ENCODE peak calls at places on chromosomes 2 and 18, in eight cellular contexts. M, B, K, T, C, Q, S and L are unnamed samples.

GRCh38 chr2:237563816-237564215 is 2.6 kb upstream of the PRLH start:
- DNase-seq in B (no peak), S (no peak), T (no peak), C (no peak), K (peak; percentile 23), M (no peak), Q (no peak), L (no peak)

GRCh38 chr2:68847751-68848150 is 23.4 kb downstream of the BMP10 start:
- DNase-seq in T (no peak), Q (no peak), S (no peak), M (no peak), C (no peak), K (no peak), B (no peak), L (no peak)

GRCh38 chr2:176157499-176158305 is 595 bp downstream of the HOXD3 start:
- DNase-seq in C (no peak), M (no peak), T (no peak), Q (no peak), B (peak; percentile 80), K (no peak), S (no peak), L (peak; percentile 79)

GRCh38 chr18:31102941-31103340 is 720 bp upstream of the DSC2 start:
- DNase-seq in S (no peak), C (no peak), K (no peak), B (no peak), M (no peak), T (no peak), Q (no peak), L (no peak)

GRCh38 chr2:44016282-44016681 is 20.5 kb upstream of the LRPPRC start:
- DNase-seq in B (no peak), T (no peak), K (peak; percentile 61), S (no peak), Q (no peak), M (peak; percentile 43), C (peak; percentile 54), L (no peak)

GRCh38 chr2:13009027-13009426 is 292.3 kb downstream of the TRIB2 start:
- DNase-seq in B (no peak), T (no peak), S (no peak), C (no peak), K (peak; percentile 33), Q (no peak), M (no peak), L (no peak)

GRCh38 chr2:235523021-235523420 is 29.2 kb downstream of the AGAP1 start:
- DNase-seq in Q (no peak), M (no peak), S (no peak), K (no peak), B (no peak), C (no peak), T (no peak), L (no peak)

GRCh38 chr2:138274421-138275291 is 226.9 kb upstream of the SPOPL start:
- DNase-seq in Q (no peak), B (no peak), C (no peak), K (peak; percentile 34), T (no peak), S (peak; percentile 15), M (no peak), L (no peak)

GRCh38 chr2:115165529-115166109 is 723.2 kb downstream of the DPP10 start:
- DNase-seq in M (no peak), C (peak; percentile 61), B (no peak), T (no peak), Q (no peak), K (peak; percentile 12), S (no peak), L (no peak)

GRCh38 chr2:217027414-217027813 is 167.6 kb upstream of the TNP1 start:
- DNase-seq in Q (no peak), K (no peak), B (no peak), T (no peak), M (no peak), C (no peak), S (no peak), L (no peak)

GRCh38 chr2:28134262-28134812 is 243.8 kb downstream of the BABAM2 start:
- DNase-seq in S (no peak), Q (peak; percentile 49), B (no peak), M (peak; percentile 68), C (no peak), T (no peak), K (no peak), L (peak; percentile 75)

GRCh38 chr2:233602076-233602475 is 15.4 kb upstream of the UGT1A8 start:
- DNase-seq in Q (no peak), T (no peak), C (no peak), M (no peak), K (no peak), S (no peak), B (no peak), L (no peak)

DNA sequence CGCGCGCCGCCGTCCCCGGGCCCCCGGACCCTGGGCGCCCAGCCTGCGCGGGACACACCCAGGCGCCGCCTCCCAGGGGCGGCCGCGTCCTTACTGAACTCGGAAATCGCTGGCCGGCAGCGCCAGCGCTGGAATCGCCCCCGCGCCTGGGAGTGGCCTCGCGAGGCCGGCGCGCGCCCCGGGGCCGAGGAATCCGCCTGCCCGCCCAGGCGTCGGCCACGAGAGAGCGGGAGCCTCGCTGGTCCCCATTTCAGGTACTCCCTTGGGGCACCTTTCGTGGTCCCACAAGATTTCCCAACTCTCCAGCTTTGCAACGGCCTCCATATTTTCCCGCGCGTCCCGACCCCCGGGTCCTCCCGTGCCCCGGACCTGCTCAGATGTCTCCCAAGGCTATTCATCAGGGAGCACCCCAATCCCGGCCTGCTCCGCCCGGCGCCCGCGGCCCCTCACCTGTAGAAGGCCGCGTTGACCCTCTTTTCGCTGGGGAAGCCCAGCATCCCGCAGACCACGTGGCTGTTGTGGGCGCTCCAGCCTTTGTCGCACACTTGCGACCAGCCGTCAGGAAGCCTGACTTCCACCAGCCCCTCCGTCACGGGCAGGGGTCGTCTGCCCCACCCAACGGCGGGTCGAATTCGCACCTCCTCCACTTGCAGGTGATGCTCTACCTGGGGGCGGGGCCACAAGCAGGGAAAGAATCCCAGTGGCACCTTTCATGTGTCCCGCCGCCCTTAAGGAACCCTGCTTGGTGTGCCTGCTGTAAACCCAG is 4.6 kb downstream of the LOXL3 start:
- DNase-seq in B (peak; percentile 94), K (peak; percentile 46), C (peak; percentile 49), M (peak; percentile 70), Q (peak; percentile 75), S (no peak), T (peak; percentile 76), L (peak; percentile 91)
- TF ChIP-seq POLR2A in B (no peak), K (no peak), C (peak; percentile 9), M (no peak), Q (peak; percentile 52), S (peak; percentile 17), T (peak; percentile 79), L (no peak)

DNA sequence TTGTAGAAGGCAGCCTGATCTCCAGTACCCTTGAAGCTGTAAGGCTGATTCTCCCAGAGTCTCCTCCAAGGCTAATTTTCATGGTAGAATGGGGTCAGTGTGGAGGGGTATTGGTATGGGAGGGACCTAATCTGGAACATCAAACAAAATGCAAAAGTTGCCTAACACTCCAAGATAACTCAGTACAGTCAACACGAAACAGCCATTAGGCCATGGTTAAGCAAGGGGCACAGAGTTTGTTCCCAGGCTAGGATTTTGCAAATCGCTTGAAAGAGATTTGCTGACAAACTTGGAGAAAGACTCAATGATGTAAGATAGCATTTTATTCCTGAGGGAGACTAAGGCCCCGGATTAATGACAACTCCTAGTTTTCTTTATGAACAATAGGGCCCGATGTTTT is 5.4 kb downstream of the PID1 start:
- DNase-seq in K (no peak), T (no peak), M (no peak), C (no peak), Q (no peak), S (no peak), B (no peak), L (no peak)
- TF ChIP-seq POLR2A in K (no peak), T (no peak), M (no peak), C (no peak), Q (no peak), S (no peak), B (no peak), L (no peak)

DNA sequence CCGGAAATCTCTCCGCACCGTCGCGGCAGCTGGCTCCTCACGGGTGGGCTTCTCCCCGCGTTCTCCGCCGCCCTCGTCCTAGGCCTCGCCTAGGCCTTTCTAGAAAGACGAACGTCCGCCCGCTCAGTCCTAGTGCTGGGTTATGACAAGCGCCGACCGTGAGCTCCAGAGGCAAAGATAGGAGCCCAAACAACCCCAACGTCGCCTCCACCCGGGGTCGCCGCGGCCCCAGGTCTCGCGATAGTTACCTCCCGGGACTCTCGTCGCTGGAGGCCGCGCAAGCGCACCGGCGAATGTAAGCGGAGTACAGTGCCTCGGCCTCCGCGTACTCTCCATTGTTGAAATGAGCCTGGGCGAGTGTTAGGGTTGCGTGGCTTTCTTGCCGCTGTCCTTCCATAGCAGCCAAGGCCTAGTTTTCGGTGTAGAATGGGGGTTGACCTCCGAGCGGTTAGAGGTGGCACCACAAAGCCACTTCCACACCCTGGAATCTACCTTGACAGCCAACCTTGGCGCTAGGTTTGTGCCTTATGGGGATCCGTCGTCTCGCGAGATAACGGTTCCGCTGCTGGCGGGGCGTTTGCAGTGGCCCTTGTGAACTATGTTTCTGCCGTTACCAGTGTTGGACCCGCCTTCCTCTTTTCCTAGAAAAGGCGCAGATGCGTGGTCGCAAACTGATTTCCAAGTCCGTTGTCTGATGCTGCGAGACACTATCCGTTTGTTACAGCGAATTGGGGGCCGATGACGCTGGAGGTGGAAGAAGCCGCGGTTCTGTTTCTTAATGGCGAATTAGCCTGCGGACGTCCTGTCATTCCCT is at the start of gene TTC32:
- DNase-seq in B (peak; percentile 98), Q (peak; percentile 92), K (peak; percentile 94), M (peak; percentile 93), T (peak; percentile 97), C (peak; percentile 93), S (peak; percentile 93), L (peak; percentile 98)
- TF ChIP-seq POLR2A in B (no peak), Q (peak; percentile 71), K (peak; percentile 81), M (peak; percentile 65), T (peak; percentile 75), C (peak; percentile 89), S (peak; percentile 88), L (peak; percentile 91)

GRCh38 chr18:809985-810642 is 1.9 kb downstream of the YES1 start:
- DNase-seq in T (no peak), B (no peak), S (no peak), K (no peak), M (no peak), Q (no peak), C (no peak), L (no peak)

GRCh38 chr18:812673-813404 is 797 bp upstream of the YES1 start:
- DNase-seq in S (peak; percentile 51), Q (peak; percentile 82), K (peak; percentile 82), B (no peak), M (peak; percentile 66), C (peak; percentile 69), T (peak; percentile 36), L (peak; percentile 85)

GRCh38 chr18:813405-814071 is 1.5 kb upstream of the YES1 start:
- DNase-seq in M (no peak), T (no peak), Q (no peak), B (no peak), S (no peak), K (no peak), C (no peak), L (no peak)

GRCh38 chr18:811192-812122 is 585 bp downstream of the YES1 start:
- DNase-seq in B (peak; percentile 93), K (peak; percentile 26), M (peak; percentile 40), T (peak; percentile 4), C (no peak), Q (peak; percentile 58), S (no peak), L (peak; percentile 88)

DNA sequence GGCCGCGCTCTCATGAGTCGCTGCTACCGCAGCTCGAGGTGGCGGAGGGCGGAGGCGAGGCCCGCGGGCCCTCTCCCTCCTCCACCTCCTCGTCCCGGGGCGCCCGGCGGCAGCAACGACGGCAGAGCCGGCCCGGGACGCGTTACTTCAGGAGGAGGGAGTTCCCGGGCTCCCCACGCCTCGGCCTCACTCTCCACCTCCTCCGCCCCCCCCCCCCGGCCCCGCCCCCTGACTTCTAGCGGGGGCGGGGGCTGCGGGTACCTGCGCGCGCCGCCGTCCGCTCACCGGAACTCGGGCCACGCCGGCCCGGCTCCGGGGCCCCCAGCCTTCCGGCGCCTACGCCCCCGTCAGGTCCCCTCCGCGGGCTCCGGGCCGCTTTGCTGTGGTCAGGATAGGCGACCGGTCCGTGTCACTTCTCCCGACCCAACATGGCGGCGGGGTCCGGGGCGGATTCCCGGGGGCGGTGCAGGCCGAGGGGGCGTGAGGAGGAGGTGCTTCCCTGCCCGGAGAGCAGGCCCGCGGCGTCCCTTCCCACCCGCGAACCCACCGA is at the start of gene YES1:
- DNase-seq in Q (peak; percentile 83), B (peak; percentile 96), K (peak; percentile 61), C (peak; percentile 82), M (peak; percentile 79), S (peak; percentile 35), T (peak; percentile 59), L (peak; percentile 56)
- TF ChIP-seq POLR2A in Q (peak; percentile 67), B (no peak), K (no peak), C (peak; percentile 68), M (no peak), S (peak; percentile 48), T (peak; percentile 42), L (no peak)